ENCODE peak calls at places on chromosomes 7 and 10, in ten cellular contexts. A is CD8-positive, alpha-beta memory T cell; Q is A549; N is AG09309; V is GM12865; P is mesenchymal stem cell; X is CD8-positive, alpha-beta T cell; K is sigmoid colon; W is neural progenitor cell; T is dorsolateral prefrontal cortex. C is an unnamed sample.

GRCh38 chr7:47291461-47292051 is 290.4 kb downstream of the TNS3 start:
- DNase-seq in A (no peak), Q (peak), N (peak), V (peak), P (peak), X (no peak), K (no peak), W (no peak), T (no peak), C (peak)

GRCh38 chr10:46068117-46068516 is 22.0 kb upstream of the MSMB start:
- DNase-seq in A (no peak), Q (no peak), N (no peak), V (no peak), P (no peak), X (no peak), K (no peak), W (peak), T (no peak), C (no peak)

GRCh38 chr7:111329367-111330234 is 232.7 kb downstream of the IMMP2L start:
- DNase-seq in A (no peak), Q (no peak), N (peak), V (peak), P (peak), X (no peak), K (no peak), W (no peak), T (no peak), C (no peak)

GRCh38 chr10:28411648-28412047 is 108.8 kb upstream of the MPP7 start:
- DNase-seq in A (no peak), Q (no peak), N (no peak), V (peak), P (no peak), X (no peak), K (no peak), W (no peak), T (no peak), C (no peak)

GRCh38 chr10:114389429-114389828 is 14.9 kb downstream of the AFAP1L2 start:
- DNase-seq in A (no peak), Q (peak), N (no peak), V (no peak), P (peak), X (no peak), K (peak), W (no peak), T (no peak), C (no peak)

GRCh38 chr7:105916603-105917002 is 40.2 kb upstream of the ATXN7L1 start:
- DNase-seq in A (no peak), Q (no peak), N (no peak), V (no peak), P (no peak), X (no peak), K (no peak), W (no peak), T (no peak), C (no peak)

GRCh38 chr7:93092757-93093370 is 24.9 kb downstream of the SAMD9 start:
- DNase-seq in A (no peak), Q (no peak), N (peak), V (peak), P (peak), X (no peak), K (no peak), W (peak), T (no peak), C (peak)

GRCh38 chr10:76033457-76034196 is 602.2 kb downstream of the LRMDA start:
- DNase-seq in A (no peak), Q (peak), N (no peak), V (peak), P (no peak), X (no peak), K (no peak), W (peak), T (no peak), C (no peak)

GRCh38 chr7:141915565-141915964 is 634 bp upstream of the OR9A4 start:
- DNase-seq in A (no peak), Q (no peak), N (no peak), V (no peak), P (no peak), X (no peak), K (no peak), W (no peak), T (no peak), C (no peak)

GRCh38 chr10:14409247-14409646 is 78.5 kb upstream of the FRMD4A start:
- DNase-seq in A (no peak), Q (no peak), N (no peak), V (no peak), P (no peak), X (no peak), K (no peak), W (no peak), T (no peak), C (no peak)

GRCh38 chr7:40493609-40494041 is 358.8 kb downstream of the SUGCT start:
- DNase-seq in A (no peak), Q (no peak), N (no peak), V (no peak), P (no peak), X (no peak), K (no peak), W (no peak), T (no peak), C (no peak)

GRCh38 chr10:78664929-78665525 is 403.7 kb upstream of the ZMIZ1 start:
- DNase-seq in A (no peak), Q (no peak), N (no peak), V (peak), P (peak), X (no peak), K (no peak), W (no peak), T (no peak), C (peak)

GRCh38 chr7:30549933-30550493 is 44.7 kb upstream of the GARS1 start:
- DNase-seq in A (no peak), Q (no peak), N (no peak), V (no peak), P (peak), X (no peak), K (no peak), W (peak), T (no peak), C (no peak)

GRCh38 chr7:94335586-94335985 is 59.1 kb upstream of the COL1A2 start:
- DNase-seq in A (no peak), Q (no peak), N (no peak), V (no peak), P (peak), X (no peak), K (no peak), W (no peak), T (no peak), C (no peak)

GRCh38 chr10:2908851-2909630 is 158.3 kb upstream of the PFKP start:
- DNase-seq in A (no peak), Q (no peak), N (no peak), V (no peak), P (no peak), X (no peak), K (no peak), W (no peak), T (no peak), C (peak)

GRCh38 chr10:131814567-131815290 is 86.1 kb upstream of the PPP2R2D start:
- DNase-seq in A (no peak), Q (no peak), N (no peak), V (no peak), P (no peak), X (peak), K (no peak), W (no peak), T (peak), C (no peak)

GRCh38 chr7:21507627-21508343 is 35.1 kb upstream of the DNAH11 start:
- DNase-seq in A (no peak), Q (no peak), N (peak), V (peak), P (peak), X (no peak), K (peak), W (peak), T (no peak), C (no peak)

GRCh38 chr10:95327367-95327766 is 36.6 kb upstream of the PDLIM1 start:
- DNase-seq in A (no peak), Q (no peak), N (no peak), V (no peak), P (peak), X (no peak), K (peak), W (peak), T (no peak), C (no peak)

GRCh38 chr7:1675036-1675671 is 5.1 kb downstream of the ELFN1 start:
- DNase-seq in A (no peak), Q (no peak), N (no peak), V (no peak), P (no peak), X (peak), K (peak), W (no peak), T (peak), C (no peak)

GRCh38 chr7:68414631-68415425 is 1183.4 kb upstream of the AUTS2 start:
- DNase-seq in A (no peak), Q (peak), N (no peak), V (peak), P (no peak), X (no peak), K (no peak), W (no peak), T (no peak), C (no peak)

GRCh38 chr10:74586088-74586585 is 240.3 kb upstream of the KAT6B start:
- DNase-seq in A (peak), Q (no peak), N (no peak), V (peak), P (peak), X (peak), K (no peak), W (no peak), T (no peak), C (peak)

GRCh38 chr7:26863504-26864308 is 684 bp downstream of the SKAP2 start:
- DNase-seq in A (peak), Q (peak), N (no peak), V (peak), P (peak), X (no peak), K (no peak), W (no peak), T (no peak), C (no peak)

GRCh38 chr7:30505174-30505697 is 607 bp upstream of the GGCT start:
- DNase-seq in A (no peak), Q (no peak), N (no peak), V (no peak), P (no peak), X (no peak), K (no peak), W (no peak), T (no peak), C (no peak)

GRCh38 chr10:60521974-60522405 is 132.3 kb upstream of the ANK3 start:
- DNase-seq in A (no peak), Q (no peak), N (peak), V (no peak), P (no peak), X (no peak), K (no peak), W (peak), T (no peak), C (peak)

GRCh38 chr10:11017575-11018425 is at the start of gene CELF2:
- DNase-seq in A (peak), Q (no peak), N (no peak), V (peak), P (peak), X (peak), K (peak), W (peak), T (no peak), C (peak)
- H3K4me3 ChIP-seq in A (no peak), Q (peak), N (no peak), V (peak), P (peak), X (peak), K (peak), W (peak), T (peak), C (peak)

GRCh38 chr7:124411796-124412195 is 353.8 kb downstream of the GPR37 start:
- DNase-seq in A (no peak), Q (no peak), N (no peak), V (peak), P (peak), X (no peak), K (no peak), W (no peak), T (no peak), C (no peak)
- H3K4me3 ChIP-seq in A (no peak), Q (no peak), N (no peak), V (peak), P (no peak), X (no peak), K (no peak), W (no peak), T (peak), C (no peak)

GRCh38 chr7:155453296-155454182 is 4.4 kb upstream of the EN2 start:
- DNase-seq in A (no peak), Q (no peak), N (no peak), V (no peak), P (no peak), X (no peak), K (no peak), W (peak), T (no peak), C (no peak)
- H3K4me3 ChIP-seq in A (no peak), Q (peak), N (no peak), V (no peak), P (no peak), X (no peak), K (no peak), W (no peak), T (no peak), C (no peak)

GRCh38 chr7:84811427-84811826 is 375.4 kb downstream of the SEMA3D start:
- DNase-seq in A (no peak), Q (no peak), N (no peak), V (no peak), P (no peak), X (no peak), K (no peak), W (peak), T (no peak), C (no peak)

GRCh38 chr7:84817016-84817415 is 369.8 kb downstream of the SEMA3D start:
- DNase-seq in A (no peak), Q (no peak), N (no peak), V (no peak), P (no peak), X (no peak), K (no peak), W (no peak), T (no peak), C (no peak)

GRCh38 chr7:84809877-84810276 is 377.0 kb downstream of the SEMA3D start:
- DNase-seq in A (no peak), Q (no peak), N (no peak), V (no peak), P (no peak), X (no peak), K (no peak), W (no peak), T (no peak), C (no peak)

DNA sequence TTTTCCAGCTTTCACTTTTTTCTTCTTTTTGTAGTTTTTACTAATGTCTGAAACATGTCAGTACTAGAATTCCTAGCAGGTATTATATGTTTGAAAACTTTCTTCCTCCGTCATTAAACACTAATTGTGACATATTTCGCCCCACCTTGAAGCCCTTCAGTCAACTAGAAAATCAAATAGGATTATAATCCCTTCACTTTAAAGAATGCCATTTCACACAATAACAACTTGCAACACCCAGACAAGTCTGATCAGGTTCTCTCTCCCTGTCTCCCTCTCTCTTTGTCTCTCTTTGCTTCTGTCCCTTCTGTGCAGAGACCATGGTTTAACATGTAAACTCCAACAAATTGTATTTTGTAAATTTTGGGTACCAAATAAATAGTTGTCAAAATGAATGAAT is 373.5 kb downstream of the SEMA3D start:
- DNase-seq in A (no peak), Q (no peak), N (no peak), V (no peak), P (no peak), X (no peak), K (no peak), W (no peak), T (no peak), C (no peak)
- H3K4me3 ChIP-seq in A (no peak), Q (no peak), N (no peak), V (no peak), P (no peak), X (no peak), K (no peak), W (no peak), T (no peak), C (no peak)

DNA sequence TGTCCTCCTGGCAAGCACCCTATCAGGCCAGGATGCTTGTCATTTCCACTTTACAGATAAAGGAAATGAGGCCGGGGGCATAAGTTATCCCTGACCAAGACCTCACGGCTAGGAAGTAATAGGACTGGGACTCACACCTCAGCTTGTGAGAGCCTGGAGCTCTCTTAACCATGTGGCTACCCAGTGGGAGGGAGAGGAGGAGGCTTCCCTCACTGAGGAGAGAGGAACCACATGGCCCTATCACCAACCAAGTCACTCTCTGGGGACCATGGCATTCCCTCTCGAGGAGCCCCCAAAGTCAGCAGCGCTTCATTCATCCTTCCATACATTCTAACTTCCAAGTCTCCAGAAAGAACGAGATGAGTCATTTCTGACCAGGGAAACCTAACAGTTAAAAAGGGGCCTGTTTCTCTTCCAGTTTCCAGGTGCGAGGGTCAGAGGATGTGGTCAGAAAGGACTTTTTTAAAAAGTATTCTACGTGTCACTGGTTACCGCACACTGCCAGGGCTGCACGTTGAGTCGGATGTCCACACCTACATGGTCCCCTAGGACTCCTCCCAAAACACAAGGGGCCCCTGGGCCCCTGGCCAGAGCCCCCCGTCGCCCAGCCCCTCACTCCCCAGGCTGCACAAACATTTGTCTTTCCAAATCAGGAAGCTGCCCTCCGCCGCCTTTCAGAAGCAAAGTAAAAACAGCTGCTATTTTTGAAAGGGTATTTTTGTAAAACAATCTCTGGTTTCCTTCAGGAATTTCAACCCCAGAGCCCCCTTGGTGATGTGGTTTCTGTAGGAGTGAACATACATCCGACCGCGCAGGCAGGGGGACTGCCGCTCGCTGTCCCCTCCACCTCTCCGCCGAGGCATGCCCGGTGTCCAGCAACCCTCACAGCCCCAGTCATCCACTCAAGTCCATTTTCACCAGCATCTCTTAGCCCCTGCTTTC is 128.2 kb upstream of the CHST15 start:
- DNase-seq in A (no peak), Q (no peak), N (no peak), V (peak), P (peak), X (no peak), K (no peak), W (no peak), T (no peak), C (peak)
- H3K4me3 ChIP-seq in A (no peak), Q (no peak), N (no peak), V (peak), P (no peak), X (no peak), K (no peak), W (no peak), T (no peak), C (no peak)

GRCh38 chr7:39406464-39406863 is 159.7 kb upstream of the YAE1 start:
- DNase-seq in A (no peak), Q (no peak), N (no peak), V (no peak), P (no peak), X (no peak), K (no peak), W (no peak), T (no peak), C (no peak)
- H3K4me3 ChIP-seq in A (no peak), Q (no peak), N (no peak), V (no peak), P (no peak), X (no peak), K (no peak), W (no peak), T (no peak), C (no peak)

GRCh38 chr10:70193391-70193844 is 23.1 kb upstream of the SAR1A start:
- DNase-seq in A (no peak), Q (no peak), N (no peak), V (no peak), P (no peak), X (no peak), K (no peak), W (no peak), T (no peak), C (no peak)

GRCh38 chr10:70192325-70192966 is 22.1 kb upstream of the SAR1A start:
- DNase-seq in A (no peak), Q (no peak), N (peak), V (no peak), P (peak), X (no peak), K (no peak), W (no peak), T (no peak), C (no peak)

GRCh38 chr10:70191161-70191770 is 21.0 kb upstream of the SAR1A start:
- DNase-seq in A (no peak), Q (no peak), N (no peak), V (no peak), P (no peak), X (no peak), K (no peak), W (no peak), T (no peak), C (no peak)

GRCh38 chr10:70190581-70190980 is 20.3 kb upstream of the SAR1A start:
- DNase-seq in A (no peak), Q (no peak), N (no peak), V (no peak), P (peak), X (no peak), K (no peak), W (no peak), T (no peak), C (no peak)

DNA sequence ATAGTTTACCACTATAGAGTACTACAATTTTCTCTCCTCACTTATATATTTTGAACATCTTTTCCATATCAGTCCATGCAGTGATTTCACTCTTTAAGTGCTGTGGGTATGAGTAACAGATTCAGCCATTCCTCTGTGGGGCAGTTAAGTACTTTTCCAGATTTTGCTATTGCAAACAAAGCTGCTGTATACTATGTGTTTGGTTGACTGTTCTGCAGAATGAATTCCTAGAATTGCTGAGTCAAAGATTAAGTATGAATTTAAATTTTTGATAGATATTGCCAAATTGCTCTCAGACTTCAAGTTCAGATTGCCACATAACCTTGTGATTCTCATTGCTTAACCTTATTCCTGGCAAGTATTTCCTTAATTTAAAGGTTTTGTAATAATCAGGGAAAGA is 21.6 kb upstream of the SAR1A start:
- DNase-seq in A (no peak), Q (no peak), N (peak), V (no peak), P (peak), X (no peak), K (no peak), W (no peak), T (no peak), C (no peak)
- H3K4me3 ChIP-seq in A (no peak), Q (no peak), N (no peak), V (no peak), P (no peak), X (no peak), K (no peak), W (no peak), T (no peak), C (no peak)

DNA sequence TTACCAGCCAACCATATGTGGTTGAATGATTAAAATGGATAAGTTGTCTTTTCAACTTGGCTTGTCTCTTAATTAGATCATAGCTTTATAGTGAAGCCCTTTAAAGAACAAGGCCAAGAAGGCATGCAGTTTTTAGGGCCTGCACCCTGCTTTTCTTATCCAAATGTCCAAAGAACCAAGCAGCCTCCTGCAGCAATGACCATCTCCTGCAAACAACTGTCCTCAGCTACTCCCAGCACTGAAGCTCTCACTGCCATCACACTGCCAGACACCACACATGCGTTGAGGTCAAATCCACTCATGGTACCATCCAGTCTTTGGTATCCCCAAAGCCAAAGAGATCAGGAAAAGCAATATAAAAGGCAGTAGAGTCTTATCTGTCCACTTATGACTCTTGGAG is 210.3 kb downstream of the ACTR3B start:
- DNase-seq in A (no peak), Q (no peak), N (no peak), V (no peak), P (no peak), X (no peak), K (no peak), W (no peak), T (no peak), C (no peak)
- H3K4me3 ChIP-seq in A (no peak), Q (no peak), N (no peak), V (no peak), P (no peak), X (no peak), K (no peak), W (no peak), T (no peak), C (no peak)

GRCh38 chr7:156608176-156608478 is 32.4 kb upstream of the RNF32 start:
- DNase-seq in A (no peak), Q (no peak), N (no peak), V (no peak), P (no peak), X (no peak), K (no peak), W (no peak), T (no peak), C (no peak)
- H3K4me3 ChIP-seq in A (no peak), Q (no peak), N (no peak), V (no peak), P (no peak), X (no peak), K (peak), W (no peak), T (peak), C (no peak)

GRCh38 chr10:32461203-32461602 is 15.3 kb downstream of the CCDC7 start:
- DNase-seq in A (no peak), Q (no peak), N (no peak), V (peak), P (no peak), X (no peak), K (no peak), W (no peak), T (no peak), C (no peak)
- H3K4me3 ChIP-seq in A (no peak), Q (no peak), N (no peak), V (no peak), P (no peak), X (no peak), K (no peak), W (no peak), T (no peak), C (no peak)